ENCODE peak calls at places on chromosomes 13 and 19, in nine cellular contexts. Q, R, B, F, X, P, G, C and N are unnamed samples.

GRCh38 chr13:25886438-25887214 is 165.2 kb downstream of the SHISA2 start:
- DNase-seq in X (no peak), C (peak), P (no peak), Q (no peak), F (no peak), R (no peak), G (peak), B (peak), N (peak)

GRCh38 chr13:102100234-102100633 is 301.6 kb downstream of the FGF14 start:
- DNase-seq in F (no peak), B (no peak), X (no peak), P (no peak), R (no peak), G (no peak), C (no peak), Q (no peak), N (no peak)

GRCh38 chr13:30165791-30166190 is 141.6 kb downstream of the KATNAL1 start:
- DNase-seq in B (no peak), P (no peak), F (no peak), R (no peak), Q (no peak), X (no peak), G (no peak), C (no peak), N (peak)

GRCh38 chr19:17967258-17968051 is 548 bp downstream of the KCNN1 start:
- DNase-seq in Q (no peak), G (no peak), F (no peak), R (no peak), B (no peak), X (no peak), P (no peak), C (no peak), N (no peak)

GRCh38 chr13:28467886-28468519 is 26.9 kb downstream of the FLT1 start:
- DNase-seq in X (no peak), B (no peak), F (no peak), C (peak), R (no peak), P (no peak), G (no peak), Q (no peak), N (no peak)

GRCh38 chr13:100668408-100668807 is 6.2 kb downstream of the TMTC4 start:
- DNase-seq in R (no peak), F (no peak), C (no peak), Q (no peak), X (no peak), G (peak), B (peak), P (no peak), N (no peak)

GRCh38 chr19:6772028-6772865 is at the start of gene VAV1:
- DNase-seq in Q (peak), R (peak), F (no peak), B (no peak), C (peak), G (no peak), X (peak), P (peak), N (no peak)

GRCh38 chr13:113883314-113883811 is 19.5 kb upstream of the GAS6 start:
- DNase-seq in P (no peak), F (no peak), B (no peak), G (no peak), R (no peak), Q (no peak), C (no peak), X (no peak), N (no peak)

GRCh38 chr19:3403489-3404323 is 37.3 kb downstream of the NFIC start:
- DNase-seq in Q (peak), B (peak), C (no peak), F (peak), P (peak), G (no peak), R (peak), X (peak), N (peak)

GRCh38 chr13:81597101-81597500 is 1256.2 kb upstream of the SPRY2 start:
- DNase-seq in Q (no peak), C (no peak), B (no peak), R (no peak), F (no peak), P (no peak), G (no peak), X (no peak), N (no peak)

GRCh38 chr13:81021284-81021683 is 680.4 kb upstream of the SPRY2 start:
- DNase-seq in R (no peak), G (no peak), B (no peak), P (no peak), F (no peak), C (no peak), Q (no peak), X (no peak), N (no peak)

GRCh38 chr13:30908416-30908980 is 2.4 kb downstream of the MEDAG start:
- DNase-seq in X (no peak), G (no peak), F (no peak), Q (no peak), C (no peak), B (no peak), P (no peak), R (no peak), N (peak)

GRCh38 chr19:54473983-54474382 is 887 bp upstream of the CDC42EP5 start:
- DNase-seq in C (no peak), G (no peak), P (no peak), Q (no peak), B (no peak), F (no peak), R (no peak), X (no peak), N (no peak)

GRCh38 chr19:4284974-4285373 is 5.9 kb downstream of the SHD start:
- DNase-seq in B (no peak), G (no peak), R (no peak), C (no peak), F (no peak), P (no peak), X (no peak), Q (no peak), N (no peak)

GRCh38 chr13:20495087-20496023 is 30.3 kb downstream of the CRYL1 start:
- DNase-seq in C (peak), R (peak), Q (no peak), G (no peak), X (peak), B (peak), F (peak), P (no peak), N (peak)

GRCh38 chr19:32406161-32407003 is 812 bp downstream of the DPY19L3 start:
- DNase-seq in B (no peak), X (no peak), R (no peak), P (no peak), Q (no peak), C (no peak), F (no peak), G (no peak), N (no peak)

GRCh38 chr13:32125221-32125621 is 93.6 kb downstream of the FRY start:
- DNase-seq in F (no peak), B (no peak), G (no peak), X (no peak), R (no peak), P (no peak), Q (no peak), C (peak), N (peak)

GRCh38 chr13:71242191-71242590 is 624.8 kb downstream of the DACH1 start:
- DNase-seq in B (peak), Q (no peak), F (no peak), C (no peak), R (no peak), X (no peak), G (no peak), P (no peak), N (no peak)

GRCh38 chr13:34430294-34430693 is 511.8 kb upstream of the NBEA start:
- DNase-seq in R (no peak), B (peak), G (peak), C (no peak), F (no peak), Q (no peak), X (no peak), P (no peak), N (peak)

GRCh38 chr19:38441660-38442348 is 8.3 kb downstream of the RYR1 start:
- DNase-seq in F (no peak), X (no peak), Q (no peak), R (no peak), G (no peak), P (no peak), B (no peak), C (peak), N (no peak)

GRCh38 chr19:10756371-10756770 is 38.5 kb downstream of the DNM2 start:
- DNase-seq in R (no peak), Q (peak), P (no peak), F (no peak), B (no peak), G (no peak), C (no peak), X (no peak), N (no peak)

GRCh38 chr13:25353344-25353743 is 18.4 kb upstream of the ATP8A2 start:
- DNase-seq in G (no peak), B (no peak), Q (no peak), F (no peak), C (no peak), X (no peak), R (no peak), P (no peak), N (no peak)

GRCh38 chr13:66138172-66138811 is 1091.8 kb downstream of the PCDH9 start:
- DNase-seq in P (no peak), F (no peak), C (no peak), B (no peak), G (no peak), R (no peak), X (no peak), Q (no peak), N (no peak)

GRCh38 chr19:12913011-12913561 is 6.0 kb downstream of the SYCE2 start:
- DNase-seq in X (peak), F (peak), R (peak), C (no peak), Q (peak), B (peak), G (no peak), P (no peak), N (peak)

GRCh38 chr13:99961634-99962033 is 9.9 kb downstream of the ZIC5 start:
- DNase-seq in G (no peak), R (peak), B (peak), F (no peak), Q (no peak), C (no peak), P (no peak), X (no peak), N (no peak)

GRCh38 chr13:93715866-93716265 is 489.3 kb downstream of the GPC6 start:
- DNase-seq in P (no peak), F (no peak), B (no peak), G (no peak), C (no peak), R (no peak), X (no peak), Q (no peak), N (peak)

GRCh38 chr13:109645831-109646230 is 140.6 kb downstream of the IRS2 start:
- DNase-seq in X (no peak), C (no peak), P (no peak), F (no peak), R (no peak), B (no peak), G (no peak), Q (no peak), N (no peak)

GRCh38 chr13:99361197-99361596 is 54.0 kb upstream of the GPR183 start:
- DNase-seq in G (no peak), R (no peak), Q (no peak), X (no peak), P (no peak), B (no peak), C (no peak), F (no peak), N (no peak)

GRCh38 chr19:12867120-12868099 is 13.8 kb downstream of the DNASE2 start:
- DNase-seq in B (no peak), Q (peak), C (no peak), R (peak), G (no peak), F (no peak), P (no peak), X (peak), N (peak)

GRCh38 chr13:33349996-33350826 is 64.7 kb upstream of the STARD13 start:
- DNase-seq in C (no peak), R (peak), G (no peak), P (peak), Q (peak), B (no peak), F (no peak), X (peak), N (peak)

GRCh38 chr19:10122066-10122465 is 2.4 kb upstream of the EIF3G start:
- DNase-seq in R (no peak), Q (no peak), G (no peak), X (no peak), P (no peak), F (no peak), C (peak), B (no peak), N (peak)

GRCh38 chr13:30580852-30581502 is 36.7 kb upstream of the USPL1 start:
- DNase-seq in C (no peak), Q (no peak), P (no peak), R (no peak), F (no peak), B (no peak), G (no peak), X (no peak), N (no peak)

GRCh38 chr19:15527705-15528104 is 19.4 kb downstream of the CYP4F22 start:
- DNase-seq in F (no peak), G (no peak), P (no peak), Q (no peak), X (no peak), C (no peak), B (no peak), R (no peak), N (no peak)

GRCh38 chr13:74000906-74001305 is 133.3 kb downstream of the KLF12 start:
- DNase-seq in B (no peak), X (no peak), F (no peak), C (no peak), P (no peak), G (no peak), R (no peak), Q (no peak), N (peak)

DNA sequence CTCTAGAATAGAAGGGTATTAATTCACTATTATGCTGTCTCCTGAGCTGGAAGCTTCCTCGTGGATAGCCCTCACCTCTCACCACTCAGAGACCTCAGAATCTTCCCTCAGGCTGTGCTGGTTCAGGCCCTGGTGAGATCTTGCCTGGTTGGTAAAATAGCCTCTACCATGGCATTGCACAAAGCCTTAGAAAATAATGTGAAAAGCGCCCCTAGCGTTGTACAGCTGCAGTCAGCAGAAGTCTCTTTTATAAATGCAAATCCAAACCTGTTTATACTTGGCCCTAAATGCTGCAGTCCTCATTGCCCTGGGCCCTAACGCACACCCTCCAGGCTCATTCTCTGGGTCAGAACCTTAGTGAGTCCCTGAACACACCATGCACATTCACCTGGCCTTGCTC is 150.9 kb downstream of the KCTD15 start:
- DNase-seq in R (no peak), B (no peak), C (peak), X (peak), P (no peak), Q (no peak), F (no peak), G (no peak), N (no peak)
- TF ChIP-seq CTCF in R (no peak), B (no peak), C (peak), X (no peak), P (no peak), Q (no peak), F (no peak), G (no peak), N (no peak)

GRCh38 chr13:90362718-90363117 is 984.8 kb upstream of the MIR17HG start:
- DNase-seq in X (no peak), R (no peak), Q (no peak), F (no peak), P (no peak), G (no peak), C (peak), B (no peak), N (peak)

GRCh38 chr13:90360785-90361184 is 986.7 kb upstream of the MIR17HG start:
- DNase-seq in B (no peak), Q (no peak), P (no peak), G (no peak), C (no peak), R (no peak), F (no peak), X (no peak), N (no peak)

DNA sequence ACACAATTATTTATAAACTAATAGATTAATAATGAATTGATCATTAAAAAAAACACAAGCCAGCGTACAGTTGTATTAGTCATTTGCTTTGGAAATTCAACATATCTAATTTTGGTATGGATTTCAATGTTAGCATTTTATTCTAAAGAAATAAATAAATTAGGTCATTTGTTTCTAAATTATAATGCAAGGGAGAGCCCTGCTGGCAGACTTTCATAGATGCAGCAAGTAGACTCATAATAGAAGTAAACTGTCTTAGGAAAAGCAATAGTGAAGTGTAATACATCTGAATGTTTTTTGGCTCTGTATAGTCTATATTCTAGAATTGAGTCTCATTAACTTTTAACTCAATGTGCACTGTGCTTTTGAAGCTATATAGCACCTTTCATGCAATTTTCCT is 982.4 kb upstream of the MIR17HG start:
- DNase-seq in P (no peak), X (no peak), B (no peak), Q (no peak), R (no peak), G (no peak), C (no peak), F (no peak), N (peak)
- TF ChIP-seq CTCF in P (no peak), X (no peak), B (peak), Q (no peak), R (no peak), G (no peak), C (no peak), F (no peak), N (peak)

DNA sequence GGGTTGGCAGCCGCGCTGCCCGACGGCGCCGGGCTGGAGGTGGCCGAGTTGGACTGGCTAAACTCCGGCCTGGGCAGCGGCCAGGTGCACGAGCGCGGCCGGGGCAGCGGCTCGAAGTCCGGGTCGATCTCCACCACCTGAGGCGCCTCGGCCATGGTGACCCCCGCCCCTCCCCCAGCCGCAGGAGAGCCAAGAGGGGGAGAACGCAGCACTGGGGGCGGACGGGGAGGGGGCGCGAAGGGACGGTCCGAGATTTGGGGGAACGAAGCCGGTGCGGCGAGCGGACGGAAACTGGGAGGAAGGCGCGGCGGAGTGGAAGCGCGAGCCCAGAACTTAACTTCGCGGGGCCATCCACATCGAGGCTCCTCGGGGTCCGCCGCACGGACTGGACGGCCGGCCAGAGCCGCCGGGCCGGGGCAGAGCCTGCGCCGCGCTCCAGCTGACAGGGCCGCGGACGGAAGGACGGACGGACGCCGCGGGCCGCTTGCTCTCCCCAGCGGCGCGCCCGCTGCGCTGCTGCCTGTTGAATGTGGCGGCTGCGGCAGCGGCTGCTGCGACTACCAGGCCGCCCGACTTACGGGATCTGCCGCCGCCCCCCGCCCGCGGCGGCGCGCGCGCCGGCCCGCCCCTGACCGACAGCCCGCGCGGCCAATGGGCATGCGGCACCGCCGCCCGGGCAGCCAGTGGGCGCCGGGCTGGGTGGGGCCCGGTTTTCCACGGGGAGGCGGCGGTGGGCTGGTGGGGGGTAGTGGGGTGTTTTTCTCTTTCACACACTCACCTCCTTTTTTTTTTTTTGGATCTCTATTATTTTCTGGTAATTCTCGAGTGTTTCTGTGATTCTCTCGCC is at the start of gene FOXO1:
- DNase-seq in P (peak), R (peak), F (peak), G (no peak), Q (peak), X (peak), B (peak), C (peak), N (peak)
- TF ChIP-seq CTCF in P (no peak), R (no peak), F (peak), G (no peak), Q (no peak), X (no peak), B (no peak), C (no peak), N (no peak)

DNA sequence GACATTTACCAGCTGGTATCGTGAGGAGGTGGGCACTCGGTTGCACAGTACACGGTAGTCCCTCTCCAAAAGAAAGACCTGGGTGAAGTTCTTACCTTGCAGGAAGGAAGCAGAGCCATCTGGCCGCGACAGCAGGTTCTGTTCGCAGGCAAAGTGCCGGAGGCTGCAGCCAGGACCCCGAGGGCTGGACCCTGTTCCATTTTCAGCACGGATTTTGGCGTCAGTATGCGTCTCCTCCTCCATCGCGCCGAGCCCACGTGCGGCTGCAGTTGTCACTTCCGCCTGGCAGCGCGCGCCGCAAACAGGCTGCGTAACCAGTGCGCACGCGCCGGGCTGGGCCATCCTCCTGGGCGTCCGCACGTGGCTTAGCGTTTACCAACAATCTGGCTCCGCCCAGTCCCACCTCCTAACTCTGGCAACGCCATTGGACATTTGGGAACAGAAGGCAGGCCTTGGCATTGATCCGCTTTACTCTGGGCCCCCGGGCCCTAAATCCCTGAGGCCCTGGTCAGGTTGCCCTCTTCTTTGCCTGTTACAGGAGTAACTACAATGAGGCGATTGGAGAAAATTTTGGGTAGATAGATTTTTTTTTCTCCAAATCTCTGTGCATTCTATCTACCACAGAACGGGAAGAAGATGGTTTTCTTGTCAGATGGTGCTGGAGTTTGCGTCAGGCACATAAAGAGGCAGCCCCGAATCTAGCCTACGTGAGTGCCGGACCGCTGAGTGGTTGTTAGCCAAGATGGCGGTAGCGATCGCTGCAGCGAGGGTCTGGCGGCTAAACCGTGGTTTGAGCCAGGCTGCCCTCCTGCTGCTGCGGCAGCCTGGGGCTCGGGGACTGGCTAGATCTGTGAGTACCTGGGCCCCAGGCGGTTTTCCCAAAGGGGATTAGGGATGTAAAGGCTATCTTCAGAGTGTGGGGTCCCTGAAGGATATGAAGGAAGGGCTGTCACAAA is at the start of the genes BCKDHA and EXOSC5:
- DNase-seq in B (peak), R (peak), F (peak), X (peak), Q (peak), C (peak), P (peak), G (peak), N (peak)
- TF ChIP-seq CTCF in B (no peak), R (no peak), F (no peak), X (no peak), Q (no peak), C (no peak), P (no peak), G (no peak), N (no peak)